ENCODE peak calls at places on chromosomes 16 and 17, in five cellular contexts. T is AG04450, O is left ventricle myocardium inferior, Z is posterior cingulate gyrus, W is endothelial cell of umbilical vein. C is an unnamed sample.

GRCh38 chr16:1610841-1611653 is 825 bp downstream of the IFT140 start:
- DNase-seq in T (no peak), O (no peak), Z (no peak), W (no peak), C (peak; percentile 68)

GRCh38 chr17:30520882-30521281 is 43.7 kb downstream of the GOSR1 start:
- DNase-seq in T (no peak), O (no peak), Z (no peak), W (no peak), C (no peak)

GRCh38 chr16:2019500-2019899 is at the start of gene NPW:
- DNase-seq in T (no peak), O (no peak), Z (no peak), W (no peak), C (no peak)

GRCh38 chr17:69512946-69513345 is 98.4 kb downstream of the MAP2K6 start:
- DNase-seq in T (no peak), O (no peak), Z (no peak), W (no peak), C (no peak)

GRCh38 chr17:28193241-28193640 is 125.8 kb upstream of the TMEM97 start:
- DNase-seq in T (no peak), O (peak; percentile 25), Z (no peak), W (no peak), C (no peak)

GRCh38 chr17:7133424-7133823 is 18.8 kb upstream of the ASGR2 start:
- DNase-seq in T (no peak), O (peak; percentile 39), Z (no peak), W (peak; percentile 27), C (peak; percentile 62)

GRCh38 chr17:70288540-70289290 is 119.4 kb downstream of the KCNJ2 start:
- DNase-seq in T (no peak), O (no peak), Z (no peak), W (no peak), C (no peak)

GRCh38 chr17:40318835-40319332 is 9.9 kb downstream of the RARA start:
- DNase-seq in T (no peak), O (peak; percentile 16), Z (peak; percentile 59), W (peak; percentile 44), C (peak; percentile 65)

GRCh38 chr16:23835390-23836077 is at the start of gene PRKCB:
- DNase-seq in T (no peak), O (peak; percentile 70), Z (peak; percentile 98), W (peak; percentile 32), C (peak; percentile 96)

GRCh38 chr17:36880506-36880905 is 56.8 kb upstream of the LHX1 start:
- DNase-seq in T (no peak), O (no peak), Z (no peak), W (no peak), C (no peak)

GRCh38 chr17:82246040-82246364 is 17.2 kb downstream of the SLC16A3 start:
- DNase-seq in T (no peak), O (no peak), Z (peak; percentile 41), W (no peak), C (no peak)

GRCh38 chr17:80992077-80992947 is 671 bp downstream of the CHMP6 start:
- DNase-seq in T (no peak), O (no peak), Z (peak; percentile 62), W (no peak), C (no peak)

GRCh38 chr17:69448431-69449102 is 34.1 kb downstream of the MAP2K6 start:
- DNase-seq in T (no peak), O (peak; percentile 29), Z (peak; percentile 83), W (peak; percentile 54), C (no peak)